ENCODE peak calls at places on chromosomes 4 and X, in six cellular contexts. A is CD4-positive, alpha-beta T cell; M is testis; Y is H1; L is psoas muscle; R is stomach. U is an unnamed sample.

GRCh38 chrX:35046646-35047231 is 104.1 kb downstream of the FAM47B start:
- DNase-seq in A (no peak), M (no peak), Y (no peak), L (no peak), R (no peak), U (no peak)

GRCh38 chrX:149871940-149872339 is 9.0 kb upstream of the MAGEA8 start:
- DNase-seq in A (peak; percentile 31), M (peak; percentile 24), Y (peak; percentile 58), L (no peak), R (peak; percentile 56), U (no peak)

GRCh38 chrX:16138108-16138427 is 14.7 kb downstream of the GRPR start:
- DNase-seq in A (no peak), M (peak; percentile 16), Y (no peak), L (no peak), R (no peak), U (no peak)

GRCh38 chr4:3514806-3515421 is 17.3 kb downstream of the LRPAP1 start:
- DNase-seq in A (no peak), M (no peak), Y (peak; percentile 81), L (peak; percentile 53), R (no peak), U (peak; percentile 47)

GRCh38 chr4:85929926-85930325 is 429.9 kb downstream of the MAPK10 start:
- DNase-seq in A (no peak), M (no peak), Y (peak; percentile 64), L (no peak), R (peak; percentile 68), U (peak; percentile 58)

GRCh38 chrX:37922926-37923325 is 75.6 kb upstream of the DYNLT3 start:
- DNase-seq in A (no peak), M (peak; percentile 16), Y (no peak), L (no peak), R (no peak), U (no peak)

GRCh38 chr4:110654254-110654635 is 31.4 kb upstream of the PITX2 start:
- DNase-seq in A (no peak), M (no peak), Y (no peak), L (no peak), R (no peak), U (no peak)

GRCh38 chr4:10054571-10055041 is 33.3 kb upstream of the SLC2A9 start:
- DNase-seq in A (no peak), M (no peak), Y (peak; percentile 7), L (no peak), R (no peak), U (no peak)

GRCh38 chr4:185343726-185344581 is 51.8 kb downstream of the LRP2BP start:
- DNase-seq in A (no peak), M (no peak), Y (no peak), L (no peak), R (no peak), U (no peak)

GRCh38 chr4:121686265-121686664 is 10.5 kb downstream of the ANXA5 start:
- DNase-seq in A (no peak), M (no peak), Y (no peak), L (no peak), R (no peak), U (no peak)

GRCh38 chr4:24850669-24851068 is 55.3 kb downstream of the SOD3 start:
- DNase-seq in A (no peak), M (no peak), Y (no peak), L (no peak), R (no peak), U (no peak)

GRCh38 chrX:7346021-7346420 is 198.1 kb upstream of the PUDP start:
- DNase-seq in A (no peak), M (no peak), Y (no peak), L (no peak), R (no peak), U (no peak)

GRCh38 chrX:24025741-24026402 is 1.1 kb downstream of the KLHL15 start:
- DNase-seq in A (peak; percentile 11), M (no peak), Y (peak; percentile 50), L (no peak), R (no peak), U (no peak)

GRCh38 chr4:37827802-37828321 is 1.4 kb downstream of the PGM2 start:
- DNase-seq in A (no peak), M (no peak), Y (no peak), L (no peak), R (no peak), U (no peak)

GRCh38 chrX:22078117-22078516 is 46.0 kb downstream of the PHEX start:
- DNase-seq in A (no peak), M (no peak), Y (no peak), L (no peak), R (no peak), U (no peak)

GRCh38 chrX:13983734-13984133 is 46.0 kb downstream of the GEMIN8 start:
- DNase-seq in A (no peak), M (no peak), Y (no peak), L (no peak), R (no peak), U (no peak)

GRCh38 chr4:82780398-82781231 is 18.0 kb downstream of the SCD5 start:
- DNase-seq in A (no peak), M (peak; percentile 91), Y (no peak), L (peak; percentile 80), R (peak; percentile 85), U (peak; percentile 81)

GRCh38 chrX:77962068-77962902 is 7.2 kb downstream of the PGAM4 start:
- DNase-seq in A (no peak), M (no peak), Y (no peak), L (no peak), R (no peak), U (no peak)

GRCh38 chr4:176920694-176921093 is 128.0 kb upstream of the VEGFC start:
- DNase-seq in A (no peak), M (no peak), Y (no peak), L (no peak), R (no peak), U (no peak)

GRCh38 chr4:54945838-54946237 is 179.6 kb downstream of the KDR start:
- DNase-seq in A (no peak), M (no peak), Y (no peak), L (no peak), R (no peak), U (no peak)

GRCh38 chr4:44098973-44099372 is 349.6 kb downstream of the KCTD8 start:
- DNase-seq in A (no peak), M (no peak), Y (no peak), L (no peak), R (no peak), U (no peak)

GRCh38 chr4:125013891-125014290 is 300.9 kb upstream of the FAT4 start:
- DNase-seq in A (no peak), M (no peak), Y (no peak), L (no peak), R (no peak), U (no peak)

GRCh38 chr4:53905935-53906377 is 158.4 kb downstream of the CHIC2 start:
- DNase-seq in A (no peak), M (peak; percentile 71), Y (no peak), L (peak; percentile 65), R (peak; percentile 43), U (no peak)

DNA sequence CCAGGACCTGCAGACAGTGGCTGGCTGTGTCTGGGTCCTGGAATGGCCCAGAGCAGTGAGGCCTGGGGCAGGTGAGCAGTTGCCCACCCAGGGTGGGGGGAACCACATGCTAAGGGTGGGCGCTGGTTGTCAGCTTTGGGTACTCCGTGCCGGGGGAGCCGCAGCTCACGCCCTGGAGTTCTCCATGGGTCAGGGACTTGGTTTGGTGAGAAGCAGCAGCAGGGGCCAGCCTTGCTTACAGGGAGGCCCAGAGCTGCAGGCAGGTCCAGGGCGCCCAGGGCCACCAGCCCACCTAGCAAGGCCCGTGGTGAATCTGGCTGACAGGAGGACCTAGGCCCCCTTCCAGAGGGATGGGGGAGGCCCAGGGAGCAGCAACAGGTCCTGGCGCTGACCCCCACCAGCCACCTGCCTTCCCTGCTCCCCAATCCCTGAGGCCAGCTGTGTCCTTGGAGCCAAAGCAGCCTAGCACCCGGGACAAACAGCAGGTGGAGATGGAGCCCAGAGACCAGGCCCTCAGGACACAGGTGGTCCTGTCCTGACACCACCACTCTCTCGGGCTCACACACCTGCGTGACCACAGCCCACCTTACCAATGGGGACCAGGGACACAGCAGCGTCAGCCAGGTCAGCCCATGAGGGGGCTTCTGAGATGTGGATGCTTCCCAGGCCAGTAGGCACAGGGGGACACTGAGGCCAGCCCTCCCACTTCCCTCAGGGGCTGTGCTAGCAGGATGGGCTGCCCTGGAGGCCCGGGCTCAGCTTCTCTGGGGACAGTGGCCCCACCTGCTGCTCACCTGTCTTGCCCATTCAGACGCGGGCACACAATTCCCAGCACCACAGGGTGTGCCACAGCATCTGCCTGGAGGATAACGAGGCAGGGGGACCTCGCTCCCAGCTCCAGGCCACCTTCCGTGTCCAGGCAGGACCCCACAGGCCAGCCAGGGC is 3.5 kb downstream of the MXD4 start:
- DNase-seq in A (peak; percentile 4), M (peak; percentile 22), Y (no peak), L (peak; percentile 50), R (peak; percentile 24), U (peak; percentile 43)
- H3K27ac ChIP-seq in A (no peak overlapping the region), M (peak overlapping the region; percentile 93), Y (no peak overlapping the region), L (peak overlapping the region; percentile 60), R (peak overlapping the region; percentile 94), U (peak overlapping the region; percentile 87)

GRCh38 chr4:6920174-6920573 is 10.5 kb downstream of the TBC1D14 start:
- DNase-seq in A (no peak), M (no peak), Y (no peak), L (no peak), R (no peak), U (peak; percentile 83)

GRCh38 chr4:6917445-6918241 is 8.0 kb downstream of the TBC1D14 start:
- DNase-seq in A (peak; percentile 38), M (peak; percentile 60), Y (no peak), L (peak; percentile 83), R (peak; percentile 96), U (peak; percentile 93)

GRCh38 chr4:6916587-6917444 is 7.2 kb downstream of the TBC1D14 start:
- DNase-seq in A (peak; percentile 59), M (peak; percentile 39), Y (no peak), L (peak; percentile 70), R (peak; percentile 70), U (peak; percentile 76)

GRCh38 chr4:6916069-6916586 is 6.5 kb downstream of the TBC1D14 start:
- DNase-seq in A (no peak), M (no peak), Y (no peak), L (no peak), R (no peak), U (no peak)

GRCh38 chr4:6918345-6918744 is 8.7 kb downstream of the TBC1D14 start:
- DNase-seq in A (no peak), M (no peak), Y (no peak), L (no peak), R (no peak), U (no peak)
- H3K27ac ChIP-seq in A (peak overlapping the region; percentile 59), M (no peak overlapping the region), Y (no peak overlapping the region), L (peak overlapping the region; percentile 67), R (peak overlapping the region; percentile 87), U (peak overlapping the region; percentile 84)

GRCh38 chr4:40183615-40184411 is 13.0 kb upstream of the RHOH start:
- DNase-seq in A (no peak), M (no peak), Y (peak; percentile 28), L (no peak), R (no peak), U (no peak)
- H3K27ac ChIP-seq in A (no peak overlapping the region), M (no peak overlapping the region), Y (no peak overlapping the region), L (no peak overlapping the region), R (no peak overlapping the region), U (no peak overlapping the region)

DNA sequence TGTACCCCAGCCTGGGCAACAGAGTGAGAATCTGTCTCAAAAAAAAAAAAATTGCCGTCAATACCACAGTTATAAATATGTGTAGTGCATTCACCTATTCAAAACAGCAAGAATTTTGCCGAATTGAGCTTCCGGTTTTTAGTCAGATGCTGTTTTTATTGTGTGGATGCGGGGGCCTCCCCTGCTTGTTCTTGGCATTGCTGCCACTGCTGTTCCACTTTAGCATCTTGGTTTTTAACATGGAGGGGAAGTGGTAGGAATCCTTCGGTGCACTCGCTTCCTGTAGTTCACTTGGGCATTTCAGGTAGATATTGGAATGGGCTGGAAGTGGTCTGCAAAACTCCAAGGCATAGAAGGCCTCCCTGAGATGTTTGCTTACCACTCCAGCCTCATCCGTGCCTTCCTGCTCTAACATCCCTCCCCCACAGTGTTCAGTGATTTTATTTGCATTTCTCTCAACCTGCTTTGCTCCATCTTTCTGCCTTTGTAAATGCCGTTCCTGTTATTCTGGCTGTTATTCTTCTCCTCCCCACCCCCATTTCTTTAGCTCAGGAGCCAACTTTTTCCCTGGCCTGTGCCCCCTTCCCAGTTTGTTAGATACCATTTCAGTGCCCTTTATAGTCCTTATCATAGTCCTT is 25.5 kb downstream of the MOB1B start:
- DNase-seq in A (peak; percentile 32), M (no peak), Y (no peak), L (no peak), R (no peak), U (no peak)
- H3K27ac ChIP-seq in A (no peak overlapping the region), M (no peak overlapping the region), Y (no peak overlapping the region), L (no peak overlapping the region), R (no peak overlapping the region), U (peak overlapping the region; percentile 41)